ENCODE peak calls at places on chromosomes 3 and 15, in four cellular contexts. One of them, this sample, is unnamed.

GRCh38 chr3:15420871-15421270 is 6.5 kb downstream of the METTL6 start:
- DNase-seq in GDM1: no peak
- DNase-seq in mucosa of gallbladder: no peak
- DNase-seq in RCC 7860: no peak
- DNase-seq in this sample: no peak

GRCh38 chr15:85289677-85290365 is 90.6 kb upstream of the AKAP13 start:
- DNase-seq in GDM1: peak
- DNase-seq in mucosa of gallbladder: peak
- DNase-seq in RCC 7860: peak
- DNase-seq in this sample: no peak

GRCh38 chr3:106826861-106827311 is 550.4 kb upstream of the CCDC54 start:
- DNase-seq in GDM1: no peak
- DNase-seq in mucosa of gallbladder: no peak
- DNase-seq in RCC 7860: no peak
- DNase-seq in this sample: no peak

GRCh38 chr15:101168463-101168824 is 83.4 kb downstream of the CHSY1 start:
- DNase-seq in GDM1: no peak
- DNase-seq in mucosa of gallbladder: no peak
- DNase-seq in RCC 7860: no peak
- DNase-seq in this sample: no peak

GRCh38 chr15:91142097-91142744 is 42.2 kb downstream of the SV2B start:
- DNase-seq in GDM1: peak
- DNase-seq in mucosa of gallbladder: no peak
- DNase-seq in RCC 7860: no peak
- DNase-seq in this sample: no peak

GRCh38 chr15:92277776-92278175 is 115.9 kb upstream of the ST8SIA2 start:
- DNase-seq in GDM1: no peak
- DNase-seq in mucosa of gallbladder: no peak
- DNase-seq in RCC 7860: no peak
- DNase-seq in this sample: peak

GRCh38 chr3:160331127-160331937 is 67.7 kb downstream of the IFT80 start:
- DNase-seq in GDM1: no peak
- DNase-seq in mucosa of gallbladder: no peak
- DNase-seq in RCC 7860: peak
- DNase-seq in this sample: no peak

GRCh38 chr15:66252411-66253295 is 897 bp downstream of the MEGF11 start:
- DNase-seq in GDM1: peak
- DNase-seq in mucosa of gallbladder: peak
- DNase-seq in RCC 7860: no peak
- DNase-seq in this sample: no peak

GRCh38 chr3:181330821-181331563 is 341.5 kb upstream of the DNAJC19 start:
- DNase-seq in GDM1: no peak
- DNase-seq in mucosa of gallbladder: no peak
- DNase-seq in RCC 7860: no peak
- DNase-seq in this sample: no peak